ENCODE peak calls at places on chromosome 20, in five cellular contexts. K, J, C, S and T are unnamed samples.

GRCh38 chr20:58246346-58246745 is 17.9 kb upstream of the ANKRD60 start:
- DNase-seq in K (no peak), J (no peak), C (no peak), S (no peak), T (no peak)

GRCh38 chr20:12966468-12967085 is 42.2 kb upstream of the SPTLC3 start:
- DNase-seq in K (no peak), J (no peak), C (no peak), S (no peak), T (no peak)

GRCh38 chr20:4813839-4814695 is 92.4 kb downstream of the PRND start:
- DNase-seq in K (no peak), J (peak), C (peak), S (no peak), T (no peak)

GRCh38 chr20:45987108-45987780 is 15.2 kb upstream of the ZNF335 start:
- DNase-seq in K (peak), J (peak), C (peak), S (no peak), T (no peak)

GRCh38 chr20:62305149-62305764 is 2.5 kb downstream of the ADRM1 start:
- DNase-seq in K (no peak), J (no peak), C (no peak), S (no peak), T (no peak)

GRCh38 chr20:62872184-62872862 is 10.7 kb upstream of the TCFL5 start:
- DNase-seq in K (no peak), J (no peak), C (no peak), S (no peak), T (no peak)

GRCh38 chr20:6026051-6026450 is 27.8 kb downstream of the LRRN4 start:
- DNase-seq in K (no peak), J (no peak), C (no peak), S (no peak), T (no peak)

GRCh38 chr20:38748863-38749153 is 548 bp downstream of the ACTR5 start:
- DNase-seq in K (no peak), J (no peak), C (no peak), S (no peak), T (no peak)

GRCh38 chr20:57934007-57934805 is 224.4 kb upstream of the PMEPA1 start:
- DNase-seq in K (no peak), J (no peak), C (no peak), S (no peak), T (no peak)

DNA sequence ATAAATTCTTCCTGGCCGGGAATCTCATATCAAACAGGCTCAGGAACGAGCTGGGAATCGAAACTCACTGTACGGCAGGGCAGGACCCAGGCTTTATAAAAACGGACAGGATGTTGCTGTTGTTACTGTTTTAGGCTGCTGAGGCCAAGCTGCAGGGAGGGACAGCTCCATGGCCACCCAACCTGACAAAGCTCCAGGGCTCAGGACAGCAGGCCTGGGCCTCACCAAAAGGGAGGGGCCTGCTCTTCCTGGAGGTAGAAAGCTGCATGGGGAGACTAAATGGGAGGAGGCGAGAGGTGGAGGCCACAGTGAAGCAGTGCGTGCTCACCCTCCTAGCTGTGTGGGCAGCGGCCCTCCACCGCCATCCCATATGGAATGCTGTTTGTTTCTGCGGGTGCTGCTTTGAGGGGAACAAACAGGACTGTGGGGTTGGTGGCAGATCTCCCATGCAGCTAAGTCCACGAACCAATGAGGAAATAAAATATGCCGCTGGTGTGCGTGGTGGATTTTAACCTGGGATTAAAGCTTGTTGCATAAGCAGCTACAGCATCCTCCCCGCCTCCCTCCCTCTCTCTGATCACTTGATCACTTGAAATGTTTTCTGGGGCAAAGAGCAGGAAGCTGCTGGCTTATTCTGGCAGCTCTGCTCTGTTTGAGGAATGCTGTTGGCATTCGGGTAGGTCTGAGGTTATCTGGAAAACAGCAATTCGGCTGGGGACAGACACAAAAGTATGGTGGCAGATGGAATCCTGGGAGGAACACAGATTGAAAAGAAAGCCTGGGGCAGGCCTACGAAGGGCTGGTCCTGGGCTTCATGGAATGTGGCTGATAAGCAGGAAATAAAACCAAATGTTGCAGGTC is 2.4 kb upstream of the ZMYND8 start:
- DNase-seq in K (peak), J (no peak), C (peak), S (peak), T (no peak)
- TF ChIP-seq POLR2A in K (peak), J (no peak), C (no peak), S (peak), T (no peak)

GRCh38 chr20:35560541-35560940 is 18.7 kb downstream of the ERGIC3 start:
- DNase-seq in K (no peak), J (no peak), C (no peak), S (no peak), T (no peak)

GRCh38 chr20:35558981-35559693 is 17.3 kb downstream of the ERGIC3 start:
- DNase-seq in K (no peak), J (no peak), C (no peak), S (no peak), T (no peak)

GRCh38 chr20:35556871-35557270 is 15.0 kb downstream of the ERGIC3 start:
- DNase-seq in K (no peak), J (no peak), C (no peak), S (no peak), T (no peak)

GRCh38 chr20:35560105-35560511 is 18.2 kb downstream of the ERGIC3 start:
- DNase-seq in K (no peak), J (no peak), C (no peak), S (no peak), T (no peak)

GRCh38 chr20:35558416-35558815 is 16.5 kb downstream of the ERGIC3 start:
- DNase-seq in K (no peak), J (no peak), C (no peak), S (no peak), T (no peak)
- TF ChIP-seq POLR2A in K (no peak), J (no peak), C (no peak), S (no peak), T (no peak)

GRCh38 chr20:49888341-49889244 is 26.7 kb downstream of the SPATA2 start:
- DNase-seq in K (peak), J (peak), C (peak), S (no peak), T (peak)
- TF ChIP-seq POLR2A in K (no peak), J (no peak), C (no peak), S (no peak), T (no peak)

GRCh38 chr20:53447271-53447670 is 146.4 kb downstream of the ZNF217 start:
- DNase-seq in K (no peak), J (no peak), C (no peak), S (no peak), T (no peak)
- TF ChIP-seq POLR2A in K (no peak), J (no peak), C (no peak), S (no peak), T (no peak)

DNA sequence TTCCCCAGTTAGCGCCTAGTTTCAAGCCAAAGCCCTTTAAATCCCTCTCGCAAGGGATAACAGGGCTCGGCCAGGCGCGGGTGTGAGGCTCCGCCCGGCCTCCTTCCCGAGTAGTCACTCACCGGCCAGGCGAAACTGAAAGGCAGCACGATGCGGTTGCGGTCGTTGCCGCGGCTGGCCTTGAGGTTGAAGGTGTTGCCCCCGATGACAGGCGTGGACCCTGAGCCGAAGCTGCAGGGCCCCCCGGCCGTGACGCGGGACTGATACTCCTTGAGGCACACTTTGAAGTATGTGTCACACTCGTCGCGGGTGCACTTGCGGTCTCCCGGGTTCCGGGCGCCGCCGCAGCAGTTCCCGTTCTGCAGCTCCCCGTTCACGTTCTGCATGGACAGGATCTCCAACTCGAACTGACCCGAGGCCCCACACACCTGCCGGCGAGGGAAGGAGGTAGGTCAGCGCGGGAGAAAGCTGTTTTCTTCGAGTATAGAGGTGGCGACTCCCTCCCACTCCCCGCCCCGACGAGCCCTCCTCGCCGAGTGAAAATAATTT is 1.1 kb downstream of the JAG1 start:
- DNase-seq in K (peak), J (no peak), C (peak), S (no peak), T (no peak)
- TF ChIP-seq POLR2A in K (peak), J (no peak), C (no peak), S (no peak), T (no peak)

GRCh38 chr20:3021777-3022176 is 21.6 kb upstream of the GNRH2 start:
- DNase-seq in K (no peak), J (no peak), C (no peak), S (no peak), T (no peak)
- TF ChIP-seq POLR2A in K (no peak), J (no peak), C (no peak), S (no peak), T (no peak)

GRCh38 chr20:54065601-54066038 is 4.8 kb downstream of the BCAS1 start:
- DNase-seq in K (no peak), J (no peak), C (no peak), S (no peak), T (no peak)
- TF ChIP-seq POLR2A in K (no peak), J (no peak), C (no peak), S (no peak), T (no peak)

DNA sequence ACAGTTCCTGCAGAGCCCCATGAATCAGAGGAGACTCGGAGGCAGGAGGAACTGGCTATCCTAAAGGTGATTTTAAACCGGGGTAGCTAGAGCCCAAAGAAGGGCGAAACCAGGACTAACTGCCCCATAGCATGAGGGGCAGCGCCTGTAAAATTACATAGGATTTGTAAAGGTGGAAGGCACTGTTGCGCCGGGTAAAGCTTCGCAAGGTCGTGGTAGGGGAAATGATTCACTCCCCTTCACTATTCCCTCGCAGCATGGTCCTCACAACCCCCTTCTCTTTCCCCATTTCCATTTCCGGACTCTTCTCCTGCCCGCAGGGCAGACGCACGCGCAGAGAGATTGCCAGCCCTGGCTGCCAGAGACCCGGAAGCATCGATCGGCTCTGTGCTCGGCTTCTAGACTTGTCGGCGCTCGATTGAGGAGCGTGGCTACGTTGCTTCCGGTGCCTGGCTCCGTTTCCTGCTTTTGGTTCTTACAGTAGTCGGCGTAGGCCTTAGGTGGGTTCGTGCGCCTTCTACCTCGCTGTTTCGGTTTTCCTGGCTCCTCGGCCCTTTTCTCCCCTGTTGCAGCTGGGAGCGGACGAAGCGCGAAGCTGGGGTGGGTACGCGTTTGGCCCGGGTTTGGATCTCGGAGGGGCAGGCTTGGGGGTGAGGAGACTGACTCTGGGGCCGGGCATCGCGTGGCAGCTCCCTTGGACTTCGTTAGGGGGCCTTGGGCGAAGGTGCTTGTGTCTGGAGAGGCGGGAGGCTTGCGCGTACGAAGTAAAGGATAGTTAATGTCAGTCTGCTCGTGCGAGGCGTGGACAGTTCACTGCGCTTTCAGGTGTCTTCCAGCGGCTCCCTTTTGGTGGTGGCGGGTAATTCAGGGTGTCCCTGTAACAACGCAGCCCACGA is at the start of gene SNRPB2:
- DNase-seq in K (peak), J (peak), C (peak), S (peak), T (peak)
- TF ChIP-seq POLR2A in K (peak), J (peak), C (no peak), S (peak), T (peak)

DNA sequence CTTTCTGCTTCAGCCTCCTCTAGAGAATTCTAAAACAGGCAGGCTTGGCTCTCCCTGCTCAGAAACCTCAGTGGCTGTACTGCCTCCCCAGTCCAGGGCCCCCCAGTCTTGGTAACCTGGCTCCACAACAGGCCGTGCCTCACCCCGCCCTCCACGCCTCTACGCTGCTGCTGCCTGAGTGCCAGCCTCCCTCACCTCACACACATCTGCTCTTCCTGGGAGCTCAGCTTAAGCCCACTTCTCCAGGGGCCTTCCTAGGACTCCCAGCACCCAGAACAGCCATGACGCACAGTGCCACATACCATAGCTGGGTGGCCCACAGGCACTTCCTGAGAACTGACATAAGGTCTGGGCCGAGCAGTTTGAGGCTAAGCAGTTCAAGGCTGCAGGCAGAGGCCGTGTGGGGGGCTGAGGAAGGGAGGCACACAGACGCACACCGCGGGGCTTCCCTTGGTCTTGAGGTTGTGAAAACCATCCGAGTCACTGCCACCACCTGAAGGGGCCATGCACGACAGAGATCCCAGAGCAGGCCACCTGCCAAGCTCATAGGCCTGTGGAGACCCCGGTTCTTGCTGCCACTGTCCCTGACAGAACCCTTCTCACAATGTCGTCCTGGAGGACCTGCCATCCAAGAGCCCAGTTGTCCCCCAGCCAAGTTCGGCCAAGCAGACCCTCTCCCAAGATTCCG is 42.6 kb downstream of the DSTN start:
- DNase-seq in K (peak), J (peak), C (no peak), S (peak), T (peak)
- TF ChIP-seq POLR2A in K (no peak), J (no peak), C (no peak), S (no peak), T (no peak)

GRCh38 chr20:49747707-49748524 is 34.2 kb upstream of the B4GALT5 start:
- DNase-seq in K (no peak), J (no peak), C (peak), S (peak), T (no peak)
- TF ChIP-seq POLR2A in K (no peak), J (no peak), C (no peak), S (no peak), T (no peak)